ENCODE peak calls at places on chromosomes 1 and 21, in eight cellular contexts. One of them, this sample, is unnamed.

GRCh38 chr1:175237389-175237788 is 44.8 kb upstream of the KIAA0040 start:
- DNase-seq in epithelial cell of esophagus: no peak
- DNase-seq in cardiac fibroblast: no peak
- DNase-seq in ascending aorta: no peak
- DNase-seq in MM.1S: peak; percentile 90
- DNase-seq in left ventricle myocardium inferior: no peak
- DNase-seq in CD8-positive, alpha-beta T cell: no peak
- DNase-seq in PC-3: no peak
- DNase-seq in this sample: no peak

GRCh38 chr21:36889401-36889800 is 77.1 kb downstream of the HLCS start:
- DNase-seq in epithelial cell of esophagus: no peak
- DNase-seq in MM.1S: no peak
- DNase-seq in cardiac fibroblast: peak; percentile 74
- DNase-seq in CD8-positive, alpha-beta T cell: no peak
- DNase-seq in PC-3: no peak
- DNase-seq in left ventricle myocardium inferior: no peak
- DNase-seq in ascending aorta: no peak
- DNase-seq in this sample: no peak

GRCh38 chr1:30695481-30695880 is 27.9 kb downstream of the MATN1 start:
- DNase-seq in CD8-positive, alpha-beta T cell: no peak
- DNase-seq in epithelial cell of esophagus: no peak
- DNase-seq in cardiac fibroblast: no peak
- DNase-seq in MM.1S: no peak
- DNase-seq in ascending aorta: no peak
- DNase-seq in left ventricle myocardium inferior: no peak
- DNase-seq in PC-3: no peak
- DNase-seq in this sample: no peak

GRCh38 chr1:99782397-99782796 is 16.0 kb upstream of the FRRS1 start:
- DNase-seq in PC-3: no peak
- DNase-seq in epithelial cell of esophagus: no peak
- DNase-seq in CD8-positive, alpha-beta T cell: no peak
- DNase-seq in ascending aorta: no peak
- DNase-seq in MM.1S: no peak
- DNase-seq in cardiac fibroblast: no peak
- DNase-seq in left ventricle myocardium inferior: no peak
- DNase-seq in this sample: no peak

GRCh38 chr1:64822621-64823020 is 77.7 kb downstream of the RAVER2 start:
- DNase-seq in MM.1S: no peak
- DNase-seq in left ventricle myocardium inferior: no peak
- DNase-seq in epithelial cell of esophagus: peak; percentile 62
- DNase-seq in ascending aorta: no peak
- DNase-seq in cardiac fibroblast: peak; percentile 64
- DNase-seq in CD8-positive, alpha-beta T cell: no peak
- DNase-seq in PC-3: peak; percentile 32
- DNase-seq in this sample: peak; percentile 53

GRCh38 chr1:156664046-156664948 is 12.9 kb downstream of the NES start:
- DNase-seq in PC-3: no peak
- DNase-seq in cardiac fibroblast: no peak
- DNase-seq in MM.1S: no peak
- DNase-seq in left ventricle myocardium inferior: no peak
- DNase-seq in epithelial cell of esophagus: no peak
- DNase-seq in ascending aorta: no peak
- DNase-seq in CD8-positive, alpha-beta T cell: no peak
- DNase-seq in this sample: peak; percentile 68

GRCh38 chr1:44113095-44113609 is 5.5 kb upstream of the KLF17 start:
- DNase-seq in epithelial cell of esophagus: no peak
- DNase-seq in MM.1S: no peak
- DNase-seq in PC-3: no peak
- DNase-seq in CD8-positive, alpha-beta T cell: no peak
- DNase-seq in ascending aorta: no peak
- DNase-seq in left ventricle myocardium inferior: no peak
- DNase-seq in cardiac fibroblast: no peak
- DNase-seq in this sample: no peak

GRCh38 chr1:33615546-33615945 is 143.1 kb downstream of the ZSCAN20 start:
- DNase-seq in cardiac fibroblast: no peak
- DNase-seq in left ventricle myocardium inferior: no peak
- DNase-seq in CD8-positive, alpha-beta T cell: no peak
- DNase-seq in epithelial cell of esophagus: no peak
- DNase-seq in ascending aorta: no peak
- DNase-seq in MM.1S: no peak
- DNase-seq in PC-3: no peak
- DNase-seq in this sample: peak; percentile 11

GRCh38 chr1:163826500-163826899 is 504.7 kb downstream of the NUF2 start:
- DNase-seq in PC-3: no peak
- DNase-seq in epithelial cell of esophagus: no peak
- DNase-seq in cardiac fibroblast: no peak
- DNase-seq in CD8-positive, alpha-beta T cell: no peak
- DNase-seq in ascending aorta: no peak
- DNase-seq in left ventricle myocardium inferior: no peak
- DNase-seq in MM.1S: peak; percentile 83
- DNase-seq in this sample: no peak

GRCh38 chr1:186828612-186829542 is at the start of gene PLA2G4A:
- DNase-seq in cardiac fibroblast: peak; percentile 86
- DNase-seq in PC-3: peak; percentile 53
- DNase-seq in left ventricle myocardium inferior: peak; percentile 19
- DNase-seq in CD8-positive, alpha-beta T cell: no peak
- DNase-seq in ascending aorta: no peak
- DNase-seq in MM.1S: peak; percentile 84
- DNase-seq in epithelial cell of esophagus: peak; percentile 84
- DNase-seq in this sample: peak; percentile 54

GRCh38 chr21:37074195-37074510 is 1.1 kb downstream of the TTC3 start:
- DNase-seq in MM.1S: no peak
- DNase-seq in epithelial cell of esophagus: peak; percentile 27
- DNase-seq in ascending aorta: no peak
- DNase-seq in left ventricle myocardium inferior: no peak
- DNase-seq in PC-3: peak; percentile 40
- DNase-seq in cardiac fibroblast: no peak
- DNase-seq in CD8-positive, alpha-beta T cell: no peak
- DNase-seq in this sample: no peak

GRCh38 chr1:101039245-101039644 is 13.7 kb upstream of the DPH5 start:
- DNase-seq in ascending aorta: no peak
- DNase-seq in PC-3: no peak
- DNase-seq in left ventricle myocardium inferior: no peak
- DNase-seq in CD8-positive, alpha-beta T cell: no peak
- DNase-seq in epithelial cell of esophagus: peak; percentile 30
- DNase-seq in cardiac fibroblast: peak; percentile 18
- DNase-seq in MM.1S: no peak
- DNase-seq in this sample: no peak

GRCh38 chr1:17732475-17732874 is 22.7 kb upstream of the ACTL8 start:
- DNase-seq in left ventricle myocardium inferior: no peak
- DNase-seq in ascending aorta: no peak
- DNase-seq in MM.1S: no peak
- DNase-seq in PC-3: peak; percentile 42
- DNase-seq in CD8-positive, alpha-beta T cell: no peak
- DNase-seq in cardiac fibroblast: peak; percentile 43
- DNase-seq in epithelial cell of esophagus: peak; percentile 7
- DNase-seq in this sample: peak; percentile 66

GRCh38 chr21:29376556-29376955 is 77.8 kb downstream of the BACH1 start:
- DNase-seq in cardiac fibroblast: peak; percentile 59
- DNase-seq in ascending aorta: no peak
- DNase-seq in left ventricle myocardium inferior: no peak
- DNase-seq in CD8-positive, alpha-beta T cell: peak; percentile 34
- DNase-seq in MM.1S: peak; percentile 35
- DNase-seq in PC-3: peak; percentile 59
- DNase-seq in epithelial cell of esophagus: peak; percentile 32
- DNase-seq in this sample: peak; percentile 24

GRCh38 chr1:107863342-107863741 is 101.6 kb downstream of the VAV3 start:
- DNase-seq in left ventricle myocardium inferior: no peak
- DNase-seq in epithelial cell of esophagus: no peak
- DNase-seq in PC-3: no peak
- DNase-seq in CD8-positive, alpha-beta T cell: no peak
- DNase-seq in ascending aorta: no peak
- DNase-seq in MM.1S: no peak
- DNase-seq in cardiac fibroblast: no peak
- DNase-seq in this sample: no peak

GRCh38 chr1:162899422-162900168 is 38.6 kb upstream of the CCDC190 start:
- DNase-seq in PC-3: peak; percentile 85
- DNase-seq in left ventricle myocardium inferior: no peak
- DNase-seq in MM.1S: no peak
- DNase-seq in epithelial cell of esophagus: peak; percentile 36
- DNase-seq in cardiac fibroblast: peak; percentile 91
- DNase-seq in ascending aorta: no peak
- DNase-seq in CD8-positive, alpha-beta T cell: no peak
- DNase-seq in this sample: peak; percentile 85

GRCh38 chr1:87132664-87133000 is 196.0 kb upstream of the LMO4 start:
- DNase-seq in MM.1S: no peak
- DNase-seq in PC-3: no peak
- DNase-seq in left ventricle myocardium inferior: no peak
- DNase-seq in epithelial cell of esophagus: no peak
- DNase-seq in cardiac fibroblast: no peak
- DNase-seq in ascending aorta: no peak
- DNase-seq in CD8-positive, alpha-beta T cell: no peak
- DNase-seq in this sample: no peak

GRCh38 chr1:235781807-235782206 is 84.9 kb downstream of the LYST start:
- DNase-seq in left ventricle myocardium inferior: no peak
- DNase-seq in ascending aorta: no peak
- DNase-seq in CD8-positive, alpha-beta T cell: no peak
- DNase-seq in cardiac fibroblast: peak; percentile 21
- DNase-seq in epithelial cell of esophagus: no peak
- DNase-seq in PC-3: no peak
- DNase-seq in MM.1S: no peak
- DNase-seq in this sample: no peak

GRCh38 chr21:25822981-25823380 is 88.2 kb downstream of the GABPA start:
- DNase-seq in PC-3: no peak
- DNase-seq in MM.1S: peak; percentile 90
- DNase-seq in ascending aorta: no peak
- DNase-seq in left ventricle myocardium inferior: no peak
- DNase-seq in cardiac fibroblast: no peak
- DNase-seq in epithelial cell of esophagus: peak; percentile 24
- DNase-seq in CD8-positive, alpha-beta T cell: no peak
- DNase-seq in this sample: no peak
- TF ChIP-seq CTCF in PC-3: no peak
- TF ChIP-seq CTCF in MM.1S: no peak
- TF ChIP-seq CTCF in ascending aorta: no peak
- TF ChIP-seq CTCF in left ventricle myocardium inferior: no peak
- TF ChIP-seq CTCF in cardiac fibroblast: no peak
- TF ChIP-seq CTCF in epithelial cell of esophagus: no peak
- TF ChIP-seq CTCF in CD8-positive, alpha-beta T cell: no peak
- TF ChIP-seq CTCF in this sample: no peak

DNA sequence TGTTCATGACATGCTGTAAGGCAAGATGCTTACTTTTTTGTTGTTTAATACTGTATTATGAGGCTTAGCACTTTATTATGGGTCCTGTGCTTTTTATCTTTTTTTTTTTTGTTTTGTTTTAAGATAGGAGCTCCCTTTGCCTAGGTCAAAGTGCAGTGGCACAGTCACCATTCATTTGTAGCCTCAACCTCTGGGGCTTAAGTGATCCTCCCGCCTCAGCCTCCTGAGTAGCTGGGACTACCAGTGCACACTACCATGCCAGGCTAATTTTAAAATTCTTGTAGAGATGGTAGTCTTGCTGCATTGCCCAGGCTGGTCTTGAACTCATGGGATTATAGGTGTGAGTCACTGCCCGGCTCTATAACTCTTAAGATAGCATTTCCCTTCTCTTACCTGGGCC is 4.6 kb downstream of the UBAP2L start:
- DNase-seq in MM.1S: no peak
- DNase-seq in PC-3: no peak
- DNase-seq in ascending aorta: no peak
- DNase-seq in cardiac fibroblast: no peak
- DNase-seq in CD8-positive, alpha-beta T cell: no peak
- DNase-seq in epithelial cell of esophagus: no peak
- DNase-seq in left ventricle myocardium inferior: no peak
- DNase-seq in this sample: no peak
- H3K4me3 ChIP-seq in MM.1S: no peak overlapping the region
- H3K4me3 ChIP-seq in PC-3: no peak overlapping the region
- H3K4me3 ChIP-seq in ascending aorta: no peak overlapping the region
- H3K4me3 ChIP-seq in cardiac fibroblast: no peak overlapping the region
- H3K4me3 ChIP-seq in CD8-positive, alpha-beta T cell: no peak overlapping the region
- H3K4me3 ChIP-seq in epithelial cell of esophagus: no peak overlapping the region
- H3K4me3 ChIP-seq in left ventricle myocardium inferior: no peak overlapping the region
- H3K4me3 ChIP-seq in this sample: no peak overlapping the region

GRCh38 chr21:45347048-45347711 is 57.8 kb upstream of the COL18A1 start:
- DNase-seq in PC-3: peak; percentile 45
- DNase-seq in cardiac fibroblast: no peak
- DNase-seq in ascending aorta: no peak
- DNase-seq in left ventricle myocardium inferior: no peak
- DNase-seq in epithelial cell of esophagus: no peak
- DNase-seq in MM.1S: no peak
- DNase-seq in CD8-positive, alpha-beta T cell: no peak
- DNase-seq in this sample: no peak
- TF ChIP-seq CTCF in PC-3: peak; percentile 20
- TF ChIP-seq CTCF in cardiac fibroblast: no peak
- TF ChIP-seq CTCF in ascending aorta: no peak
- TF ChIP-seq CTCF in left ventricle myocardium inferior: no peak
- TF ChIP-seq CTCF in epithelial cell of esophagus: no peak
- TF ChIP-seq CTCF in MM.1S: no peak
- TF ChIP-seq CTCF in CD8-positive, alpha-beta T cell: no peak
- TF ChIP-seq CTCF in this sample: no peak

GRCh38 chr1:2233997-2234761 is 6.1 kb downstream of the SKI start:
- DNase-seq in ascending aorta: peak; percentile 82
- DNase-seq in MM.1S: no peak
- DNase-seq in cardiac fibroblast: peak; percentile 99
- DNase-seq in left ventricle myocardium inferior: peak; percentile 89
- DNase-seq in epithelial cell of esophagus: peak; percentile 91
- DNase-seq in CD8-positive, alpha-beta T cell: peak; percentile 73
- DNase-seq in PC-3: peak; percentile 32
- DNase-seq in this sample: peak; percentile 97
- H3K4me3 ChIP-seq in ascending aorta: peak overlapping the region; percentile 78
- H3K4me3 ChIP-seq in MM.1S: no peak overlapping the region
- H3K4me3 ChIP-seq in cardiac fibroblast: peak overlapping the region; percentile 89
- H3K4me3 ChIP-seq in left ventricle myocardium inferior: peak overlapping the region; percentile 78
- H3K4me3 ChIP-seq in epithelial cell of esophagus: peak overlapping the region; percentile 8
- H3K4me3 ChIP-seq in CD8-positive, alpha-beta T cell: peak overlapping the region; percentile 82
- H3K4me3 ChIP-seq in PC-3: no peak overlapping the region
- H3K4me3 ChIP-seq in this sample: peak overlapping the region; percentile 34

GRCh38 chr1:202589190-202589680 is 121.0 kb downstream of the SYT2 start:
- DNase-seq in epithelial cell of esophagus: peak; percentile 99
- DNase-seq in MM.1S: no peak
- DNase-seq in left ventricle myocardium inferior: peak; percentile 87
- DNase-seq in CD8-positive, alpha-beta T cell: no peak
- DNase-seq in PC-3: peak; percentile 91
- DNase-seq in cardiac fibroblast: peak; percentile 100
- DNase-seq in ascending aorta: peak; percentile 70
- DNase-seq in this sample: peak; percentile 99
- TF ChIP-seq CTCF in epithelial cell of esophagus: no peak
- TF ChIP-seq CTCF in MM.1S: no peak
- TF ChIP-seq CTCF in left ventricle myocardium inferior: no peak
- TF ChIP-seq CTCF in CD8-positive, alpha-beta T cell: no peak
- TF ChIP-seq CTCF in PC-3: no peak
- TF ChIP-seq CTCF in cardiac fibroblast: no peak
- TF ChIP-seq CTCF in ascending aorta: no peak
- TF ChIP-seq CTCF in this sample: no peak

GRCh38 chr1:53107570-53108322 is 34.7 kb downstream of the SLC1A7 start:
- DNase-seq in epithelial cell of esophagus: no peak
- DNase-seq in PC-3: peak; percentile 97
- DNase-seq in ascending aorta: no peak
- DNase-seq in MM.1S: no peak
- DNase-seq in cardiac fibroblast: peak; percentile 75
- DNase-seq in left ventricle myocardium inferior: no peak
- DNase-seq in CD8-positive, alpha-beta T cell: no peak
- DNase-seq in this sample: peak; percentile 41
- H3K4me3 ChIP-seq in epithelial cell of esophagus: no peak overlapping the region
- H3K4me3 ChIP-seq in PC-3: peak overlapping the region; percentile 41
- H3K4me3 ChIP-seq in ascending aorta: no peak overlapping the region
- H3K4me3 ChIP-seq in MM.1S: no peak overlapping the region
- H3K4me3 ChIP-seq in cardiac fibroblast: no peak overlapping the region
- H3K4me3 ChIP-seq in left ventricle myocardium inferior: no peak overlapping the region
- H3K4me3 ChIP-seq in CD8-positive, alpha-beta T cell: no peak overlapping the region
- H3K4me3 ChIP-seq in this sample: no peak overlapping the region

DNA sequence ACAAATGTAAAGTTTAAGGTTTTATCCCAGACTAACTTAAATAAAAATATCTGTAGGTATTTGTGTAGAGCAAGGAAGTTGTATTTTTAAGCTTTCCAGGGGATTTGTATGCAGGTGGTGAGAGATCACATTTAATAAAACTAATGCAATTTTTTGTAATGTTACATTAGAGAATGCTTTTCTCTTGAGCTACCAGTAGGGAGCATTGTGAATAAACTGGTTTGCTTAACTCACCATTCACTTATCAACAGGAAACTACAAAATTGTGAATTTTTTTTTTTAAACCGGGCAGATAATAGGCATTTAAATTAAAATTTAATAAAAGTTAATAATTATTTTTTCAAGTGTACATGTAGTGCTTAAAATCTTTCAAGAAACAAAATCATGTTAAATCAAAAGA is 78.6 kb downstream of the IVNS1ABP start:
- DNase-seq in ascending aorta: no peak
- DNase-seq in CD8-positive, alpha-beta T cell: no peak
- DNase-seq in MM.1S: no peak
- DNase-seq in PC-3: peak; percentile 29
- DNase-seq in cardiac fibroblast: peak; percentile 52
- DNase-seq in left ventricle myocardium inferior: no peak
- DNase-seq in epithelial cell of esophagus: peak; percentile 24
- DNase-seq in this sample: peak; percentile 18
- TF ChIP-seq CTCF in ascending aorta: peak; percentile 18
- TF ChIP-seq CTCF in CD8-positive, alpha-beta T cell: peak; percentile 74
- TF ChIP-seq CTCF in MM.1S: peak; percentile 38
- TF ChIP-seq CTCF in PC-3: peak; percentile 53
- TF ChIP-seq CTCF in cardiac fibroblast: peak; percentile 35
- TF ChIP-seq CTCF in left ventricle myocardium inferior: peak; percentile 61
- TF ChIP-seq CTCF in epithelial cell of esophagus: peak; percentile 47
- TF ChIP-seq CTCF in this sample: peak; percentile 29

This sample was measured in foreskin fibroblast.